ENCODE peak calls at places on chromosomes 13 and 19, in eight cellular contexts. One of them, this sample, is unnamed.

GRCh38 chr13:99614465-99614885 is 113.2 kb downstream of the TM9SF2 start:
- DNase-seq in Peyer's patch: peak
- DNase-seq in adrenal gland: no peak
- DNase-seq in stomach: peak
- DNase-seq in testis: peak
- DNase-seq in lower leg skin: no peak
- DNase-seq in NB4: peak
- DNase-seq in right lobe of liver: peak
- DNase-seq in this sample: no peak

GRCh38 chr13:40813662-40814454 is 24.4 kb downstream of the SLC25A15 start:
- DNase-seq in testis: no peak
- DNase-seq in right lobe of liver: no peak
- DNase-seq in Peyer's patch: no peak
- DNase-seq in adrenal gland: no peak
- DNase-seq in lower leg skin: no peak
- DNase-seq in stomach: no peak
- DNase-seq in NB4: peak
- DNase-seq in this sample: no peak

GRCh38 chr13:29771247-29771646 is 79.2 kb downstream of the UBL3 start:
- DNase-seq in NB4: peak
- DNase-seq in stomach: no peak
- DNase-seq in testis: no peak
- DNase-seq in adrenal gland: no peak
- DNase-seq in lower leg skin: no peak
- DNase-seq in right lobe of liver: no peak
- DNase-seq in Peyer's patch: no peak
- DNase-seq in this sample: no peak

GRCh38 chr13:44413095-44413494 is 39.5 kb downstream of the SERP2 start:
- DNase-seq in adrenal gland: no peak
- DNase-seq in stomach: no peak
- DNase-seq in NB4: no peak
- DNase-seq in right lobe of liver: no peak
- DNase-seq in testis: no peak
- DNase-seq in lower leg skin: no peak
- DNase-seq in Peyer's patch: no peak
- DNase-seq in this sample: no peak

GRCh38 chr13:77749481-77749880 is 52.0 kb downstream of the SLAIN1 start:
- DNase-seq in testis: no peak
- DNase-seq in NB4: no peak
- DNase-seq in Peyer's patch: no peak
- DNase-seq in right lobe of liver: no peak
- DNase-seq in adrenal gland: no peak
- DNase-seq in stomach: no peak
- DNase-seq in lower leg skin: no peak
- DNase-seq in this sample: no peak

GRCh38 chr13:94999871-95000270 is 287.5 kb upstream of the SOX21 start:
- DNase-seq in Peyer's patch: no peak
- DNase-seq in adrenal gland: no peak
- DNase-seq in stomach: no peak
- DNase-seq in right lobe of liver: no peak
- DNase-seq in testis: no peak
- DNase-seq in lower leg skin: no peak
- DNase-seq in NB4: no peak
- DNase-seq in this sample: no peak

GRCh38 chr13:112102243-112102642 is 35.3 kb downstream of the SOX1 start:
- DNase-seq in lower leg skin: no peak
- DNase-seq in stomach: no peak
- DNase-seq in NB4: peak
- DNase-seq in adrenal gland: no peak
- DNase-seq in right lobe of liver: no peak
- DNase-seq in testis: no peak
- DNase-seq in Peyer's patch: no peak
- DNase-seq in this sample: no peak

GRCh38 chr19:49774969-49775368 is 8.2 kb downstream of the AP2A1 start:
- DNase-seq in stomach: no peak
- DNase-seq in testis: no peak
- DNase-seq in NB4: no peak
- DNase-seq in adrenal gland: no peak
- DNase-seq in right lobe of liver: no peak
- DNase-seq in Peyer's patch: no peak
- DNase-seq in lower leg skin: no peak
- DNase-seq in this sample: no peak

GRCh38 chr13:97726664-97727235 is 226.7 kb upstream of the IPO5 start:
- DNase-seq in adrenal gland: no peak
- DNase-seq in stomach: no peak
- DNase-seq in Peyer's patch: no peak
- DNase-seq in testis: no peak
- DNase-seq in lower leg skin: no peak
- DNase-seq in right lobe of liver: no peak
- DNase-seq in NB4: peak
- DNase-seq in this sample: no peak

GRCh38 chr19:16895467-16896097 is 6.8 kb downstream of the F2RL3 start:
- DNase-seq in stomach: no peak
- DNase-seq in Peyer's patch: no peak
- DNase-seq in lower leg skin: no peak
- DNase-seq in right lobe of liver: no peak
- DNase-seq in testis: peak
- DNase-seq in adrenal gland: no peak
- DNase-seq in NB4: peak
- DNase-seq in this sample: no peak

GRCh38 chr19:51135004-51135403 is 7.1 kb upstream of the SIGLEC7 start:
- DNase-seq in lower leg skin: no peak
- DNase-seq in Peyer's patch: no peak
- DNase-seq in testis: no peak
- DNase-seq in NB4: no peak
- DNase-seq in stomach: no peak
- DNase-seq in adrenal gland: no peak
- DNase-seq in right lobe of liver: no peak
- DNase-seq in this sample: no peak

DNA sequence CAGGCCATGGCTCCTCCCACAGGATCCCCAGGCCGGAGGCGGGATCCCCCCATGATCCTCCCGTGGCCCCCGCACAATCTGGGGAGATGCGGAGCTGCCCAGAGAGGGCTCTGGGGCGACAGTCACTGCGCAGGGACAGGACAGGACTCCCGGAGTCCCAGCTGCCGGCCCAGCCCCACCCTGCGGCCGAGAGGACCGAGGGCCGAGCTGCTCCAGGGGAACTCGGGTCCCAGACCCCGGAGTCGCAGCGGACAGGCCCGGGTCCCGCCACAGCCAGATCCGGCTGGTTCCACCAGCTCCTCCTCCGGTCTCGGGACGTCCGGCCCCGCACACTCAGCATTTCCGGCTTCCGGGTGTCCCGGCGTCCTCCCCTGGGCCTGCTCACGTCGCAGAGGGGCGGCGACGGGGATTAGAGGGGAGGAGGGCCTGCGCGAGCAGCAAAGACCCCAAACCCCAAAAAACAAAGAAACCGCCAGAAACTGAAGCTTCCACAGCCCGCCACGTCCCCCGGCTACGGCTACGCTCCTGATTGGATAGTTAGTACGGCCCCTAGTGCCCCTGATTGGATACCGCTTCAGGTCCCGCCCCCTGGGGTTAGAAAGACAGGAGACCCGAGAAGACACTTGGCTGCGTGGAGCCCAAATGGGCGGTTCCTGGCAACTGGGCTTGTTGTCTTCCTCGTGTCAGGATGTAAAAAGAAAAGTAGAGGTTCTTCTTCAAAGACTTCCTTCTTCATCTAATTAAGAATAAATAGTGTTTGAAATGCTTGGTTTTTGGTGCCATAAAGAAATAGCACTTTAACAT is 21.3 kb upstream of the OR10H1 start:
- DNase-seq in Peyer's patch: peak
- DNase-seq in lower leg skin: peak
- DNase-seq in adrenal gland: peak
- DNase-seq in testis: peak
- DNase-seq in NB4: peak
- DNase-seq in right lobe of liver: peak
- DNase-seq in stomach: peak
- DNase-seq in this sample: peak
- TF ChIP-seq POLR2A in Peyer's patch: peak
- TF ChIP-seq POLR2A in lower leg skin: peak
- TF ChIP-seq POLR2A in adrenal gland: peak
- TF ChIP-seq POLR2A in testis: peak
- TF ChIP-seq POLR2A in NB4: peak
- TF ChIP-seq POLR2A in right lobe of liver: peak
- TF ChIP-seq POLR2A in stomach: no peak
- TF ChIP-seq POLR2A in this sample: peak

GRCh38 chr19:41427647-41428480 is 690 bp upstream of the B3GNT8 start:
- DNase-seq in stomach: no peak
- DNase-seq in testis: no peak
- DNase-seq in adrenal gland: no peak
- DNase-seq in NB4: peak
- DNase-seq in lower leg skin: peak
- DNase-seq in Peyer's patch: peak
- DNase-seq in right lobe of liver: no peak
- DNase-seq in this sample: peak

GRCh38 chr19:41428481-41428859 is 1.3 kb upstream of the B3GNT8 start:
- DNase-seq in right lobe of liver: no peak
- DNase-seq in adrenal gland: no peak
- DNase-seq in lower leg skin: no peak
- DNase-seq in testis: no peak
- DNase-seq in stomach: no peak
- DNase-seq in NB4: no peak
- DNase-seq in Peyer's patch: no peak
- DNase-seq in this sample: no peak

GRCh38 chr19:41426116-41426841 is 895 bp downstream of the B3GNT8 start:
- DNase-seq in NB4: no peak
- DNase-seq in stomach: no peak
- DNase-seq in right lobe of liver: no peak
- DNase-seq in Peyer's patch: no peak
- DNase-seq in lower leg skin: peak
- DNase-seq in adrenal gland: no peak
- DNase-seq in testis: no peak
- DNase-seq in this sample: no peak

GRCh38 chr19:41425174-41426115 is 1.7 kb downstream of the B3GNT8 start:
- DNase-seq in adrenal gland: no peak
- DNase-seq in Peyer's patch: no peak
- DNase-seq in stomach: no peak
- DNase-seq in right lobe of liver: no peak
- DNase-seq in lower leg skin: no peak
- DNase-seq in NB4: no peak
- DNase-seq in testis: no peak
- DNase-seq in this sample: no peak

GRCh38 chr19:41426952-41427646 is at the start of gene B3GNT8:
- DNase-seq in NB4: peak
- DNase-seq in Peyer's patch: peak
- DNase-seq in lower leg skin: peak
- DNase-seq in adrenal gland: peak
- DNase-seq in testis: peak
- DNase-seq in stomach: peak
- DNase-seq in right lobe of liver: peak
- DNase-seq in this sample: peak
- TF ChIP-seq POLR2A in NB4: no peak
- TF ChIP-seq POLR2A in Peyer's patch: peak
- TF ChIP-seq POLR2A in lower leg skin: no peak
- TF ChIP-seq POLR2A in adrenal gland: peak
- TF ChIP-seq POLR2A in testis: no peak
- TF ChIP-seq POLR2A in stomach: no peak
- TF ChIP-seq POLR2A in right lobe of liver: no peak
- TF ChIP-seq POLR2A in this sample: peak

GRCh38 chr19:12546068-12546467 is 5.2 kb downstream of the ZNF564 start:
- DNase-seq in lower leg skin: no peak
- DNase-seq in NB4: no peak
- DNase-seq in Peyer's patch: no peak
- DNase-seq in adrenal gland: no peak
- DNase-seq in stomach: no peak
- DNase-seq in right lobe of liver: no peak
- DNase-seq in testis: no peak
- DNase-seq in this sample: no peak

GRCh38 chr19:12545267-12545666 is 6.0 kb downstream of the ZNF564 start:
- DNase-seq in NB4: no peak
- DNase-seq in stomach: no peak
- DNase-seq in Peyer's patch: no peak
- DNase-seq in lower leg skin: no peak
- DNase-seq in testis: no peak
- DNase-seq in adrenal gland: no peak
- DNase-seq in right lobe of liver: peak
- DNase-seq in this sample: no peak

GRCh38 chr19:12546903-12547302 is 4.4 kb downstream of the ZNF564 start:
- DNase-seq in testis: no peak
- DNase-seq in right lobe of liver: no peak
- DNase-seq in Peyer's patch: no peak
- DNase-seq in NB4: no peak
- DNase-seq in adrenal gland: no peak
- DNase-seq in lower leg skin: no peak
- DNase-seq in stomach: no peak
- DNase-seq in this sample: no peak

GRCh38 chr19:12555456-12555930 is 4.2 kb upstream of the ZNF564 start:
- DNase-seq in lower leg skin: no peak
- DNase-seq in stomach: no peak
- DNase-seq in right lobe of liver: peak
- DNase-seq in adrenal gland: no peak
- DNase-seq in testis: no peak
- DNase-seq in NB4: no peak
- DNase-seq in Peyer's patch: no peak
- DNase-seq in this sample: no peak

DNA sequence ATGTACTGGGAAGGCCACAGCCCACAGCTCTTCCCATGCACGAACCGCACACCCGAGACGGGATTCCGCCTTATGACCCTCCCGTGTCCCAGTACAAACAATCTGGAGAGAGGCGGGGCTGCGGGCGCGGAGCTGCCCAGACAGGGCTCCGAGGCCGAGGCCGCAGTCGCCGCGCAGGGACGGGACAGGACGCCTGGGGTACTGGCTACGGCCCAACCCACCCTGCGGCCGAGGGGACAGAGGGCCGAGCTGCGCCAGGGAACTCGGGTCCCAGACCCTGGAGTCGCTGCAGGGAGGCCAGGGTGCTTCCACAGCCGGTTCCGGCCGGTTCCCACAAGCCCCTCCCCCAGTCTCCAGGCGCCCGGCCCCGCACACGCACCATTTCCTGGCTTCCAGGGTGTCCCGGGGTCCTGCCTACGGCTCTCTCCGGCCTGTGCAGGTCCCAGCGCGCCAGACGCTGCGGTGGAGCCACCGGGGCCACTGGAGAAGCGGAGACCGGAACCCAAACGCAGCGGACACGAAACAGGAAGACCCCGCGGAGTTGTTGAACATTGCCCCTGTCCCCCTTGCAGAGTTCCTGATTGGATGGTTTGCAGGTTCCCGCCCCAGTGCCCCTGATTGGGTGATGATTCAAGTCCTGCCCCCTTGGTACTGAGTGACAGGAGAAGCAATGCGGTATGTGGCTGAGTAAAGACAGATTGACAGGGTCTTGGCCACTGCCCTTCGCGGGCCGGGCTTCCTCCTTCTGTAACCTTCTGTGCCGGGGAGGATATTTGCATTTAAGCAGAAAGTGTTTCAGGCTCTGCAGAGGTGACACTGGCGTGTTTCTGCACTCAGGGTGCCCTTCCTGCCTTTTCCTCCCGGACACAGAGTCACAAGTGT is at the start of gene ZNF564:
- DNase-seq in testis: peak
- DNase-seq in stomach: peak
- DNase-seq in lower leg skin: peak
- DNase-seq in Peyer's patch: peak
- DNase-seq in right lobe of liver: peak
- DNase-seq in adrenal gland: peak
- DNase-seq in NB4: peak
- DNase-seq in this sample: peak
- TF ChIP-seq POLR2A in testis: no peak
- TF ChIP-seq POLR2A in stomach: peak
- TF ChIP-seq POLR2A in lower leg skin: no peak
- TF ChIP-seq POLR2A in Peyer's patch: peak
- TF ChIP-seq POLR2A in right lobe of liver: peak
- TF ChIP-seq POLR2A in adrenal gland: peak
- TF ChIP-seq POLR2A in NB4: peak
- TF ChIP-seq POLR2A in this sample: peak

GRCh38 chr19:55940306-55940705 is 7.3 kb upstream of the NLRP8 start:
- DNase-seq in lower leg skin: peak
- DNase-seq in NB4: no peak
- DNase-seq in stomach: no peak
- DNase-seq in Peyer's patch: no peak
- DNase-seq in testis: no peak
- DNase-seq in adrenal gland: no peak
- DNase-seq in right lobe of liver: no peak
- DNase-seq in this sample: no peak
- TF ChIP-seq POLR2A in lower leg skin: no peak
- TF ChIP-seq POLR2A in NB4: no peak
- TF ChIP-seq POLR2A in stomach: no peak
- TF ChIP-seq POLR2A in Peyer's patch: no peak
- TF ChIP-seq POLR2A in testis: no peak
- TF ChIP-seq POLR2A in adrenal gland: no peak
- TF ChIP-seq POLR2A in right lobe of liver: no peak
- TF ChIP-seq POLR2A in this sample: no peak

This sample was measured in uterus.